ENCODE peak calls at places on chromosomes 7 and 10, in ten cellular contexts. Y is H7; N is kidney glomerular epithelial cell; G is non-pigmented ciliary epithelial cell; F is GM12865; C is CD8-positive, alpha-beta memory T cell; K is activated gamma-delta T cell treated with Interleukin-2 at 50 U/mL for 16 hours; Q is A549; V is DMS79; H is NCI-H1694 treated with DMSO at 0.1 percent for 48 hours. D is an unnamed sample.

GRCh38 chr7:49775065-49775948 is 1.9 kb downstream of the VWC2 start:
- DNase-seq in Y (peak), N (no peak), G (no peak), F (no peak), C (no peak), K (no peak), Q (no peak), V (no peak), H (no peak), D (no peak)

GRCh38 chr10:124091646-124092269 is 1.6 kb downstream of the CHST15 start:
- DNase-seq in Y (peak), N (no peak), G (no peak), F (no peak), C (no peak), K (no peak), Q (no peak), V (no peak), H (no peak), D (no peak)

GRCh38 chr10:77926566-77927342 is at the start of gene DLG5:
- DNase-seq in Y (peak), N (no peak), G (no peak), F (peak), C (peak), K (peak), Q (peak), V (no peak), H (no peak), D (no peak)

GRCh38 chr7:84271550-84271949 is 77.0 kb upstream of the SEMA3A start:
- DNase-seq in Y (no peak), N (peak), G (no peak), F (no peak), C (no peak), K (no peak), Q (no peak), V (no peak), H (no peak), D (no peak)

GRCh38 chr7:124784879-124785818 is 19.6 kb upstream of the GPR37 start:
- DNase-seq in Y (peak), N (peak), G (peak), F (peak), C (no peak), K (no peak), Q (peak), V (no peak), H (peak), D (no peak)

GRCh38 chr7:17481118-17481517 is 182.7 kb downstream of the AHR start:
- DNase-seq in Y (no peak), N (no peak), G (no peak), F (no peak), C (no peak), K (no peak), Q (no peak), V (no peak), H (no peak), D (no peak)

GRCh38 chr7:91355680-91356435 is 91.6 kb downstream of the FZD1 start:
- DNase-seq in Y (peak), N (no peak), G (no peak), F (no peak), C (no peak), K (no peak), Q (no peak), V (no peak), H (no peak), D (no peak)

GRCh38 chr10:45420453-45421192 is 46.6 kb downstream of the ALOX5 start:
- DNase-seq in Y (peak), N (peak), G (peak), F (peak), C (peak), K (peak), Q (no peak), V (peak), H (peak), D (no peak)

GRCh38 chr7:137999496-138000080 is 2.3 kb downstream of the CREB3L2 start:
- DNase-seq in Y (no peak), N (no peak), G (no peak), F (no peak), C (no peak), K (no peak), Q (no peak), V (no peak), H (no peak), D (no peak)

GRCh38 chr7:107593025-107593410 is 13.0 kb downstream of the BCAP29 start:
- DNase-seq in Y (no peak), N (no peak), G (no peak), F (no peak), C (no peak), K (no peak), Q (no peak), V (no peak), H (no peak), D (no peak)

GRCh38 chr10:101266396-101267298 is 37.4 kb upstream of the LBX1 start:
- DNase-seq in Y (peak), N (no peak), G (no peak), F (no peak), C (no peak), K (no peak), Q (no peak), V (no peak), H (no peak), D (no peak)

GRCh38 chr10:69486922-69487730 is 35.9 kb downstream of the TSPAN15 start:
- DNase-seq in Y (no peak), N (peak), G (no peak), F (no peak), C (no peak), K (no peak), Q (no peak), V (peak), H (no peak), D (no peak)

GRCh38 chr7:39507866-39508551 is 58.2 kb upstream of the YAE1 start:
- DNase-seq in Y (no peak), N (no peak), G (no peak), F (peak), C (no peak), K (peak), Q (no peak), V (peak), H (no peak), D (no peak)

GRCh38 chr7:1144269-1144771 is 15.7 kb downstream of the ZFAND2A start:
- DNase-seq in Y (peak), N (peak), G (no peak), F (peak), C (no peak), K (no peak), Q (peak), V (no peak), H (no peak), D (peak)

GRCh38 chr7:4561775-4562174 is 120.3 kb upstream of the FOXK1 start:
- DNase-seq in Y (peak), N (no peak), G (no peak), F (no peak), C (no peak), K (no peak), Q (peak), V (no peak), H (no peak), D (no peak)

GRCh38 chr7:927031-927671 is 27.3 kb downstream of the ADAP1 start:
- DNase-seq in Y (no peak), N (no peak), G (no peak), F (no peak), C (peak), K (peak), Q (no peak), V (no peak), H (no peak), D (no peak)

GRCh38 chr7:6642861-6643640 is 5.9 kb downstream of the ZNF316 start:
- DNase-seq in Y (peak), N (no peak), G (no peak), F (no peak), C (no peak), K (no peak), Q (no peak), V (no peak), H (no peak), D (no peak)

GRCh38 chr7:55121249-55121648 is 102.4 kb downstream of the EGFR start:
- DNase-seq in Y (no peak), N (no peak), G (no peak), F (no peak), C (no peak), K (no peak), Q (no peak), V (no peak), H (no peak), D (no peak)

GRCh38 chr10:45375101-45375500 is 1.1 kb downstream of the ALOX5 start:
- DNase-seq in Y (no peak), N (no peak), G (no peak), F (no peak), C (no peak), K (no peak), Q (no peak), V (no peak), H (no peak), D (no peak)

GRCh38 chr10:62454696-62455451 is 80.7 kb downstream of the ZNF365 start:
- DNase-seq in Y (no peak), N (no peak), G (no peak), F (no peak), C (no peak), K (no peak), Q (peak), V (no peak), H (no peak), D (no peak)

GRCh38 chr7:148697256-148697841 is 1.4 kb upstream of the CUL1 start:
- DNase-seq in Y (no peak), N (no peak), G (no peak), F (peak), C (peak), K (peak), Q (no peak), V (no peak), H (no peak), D (no peak)

GRCh38 chr7:73811760-73812168 is 19.0 kb upstream of the CLDN4 start:
- DNase-seq in Y (peak), N (peak), G (peak), F (peak), C (peak), K (peak), Q (peak), V (no peak), H (peak), D (peak)

GRCh38 chr10:76150139-76150885 is 718.9 kb downstream of the LRMDA start:
- DNase-seq in Y (peak), N (peak), G (no peak), F (no peak), C (no peak), K (no peak), Q (no peak), V (no peak), H (no peak), D (no peak)

GRCh38 chr7:105691692-105692564 is 110.6 kb upstream of the EFCAB10 start:
- DNase-seq in Y (no peak), N (no peak), G (peak), F (peak), C (peak), K (peak), Q (no peak), V (peak), H (peak), D (no peak)

GRCh38 chr7:867406-868188 is 8.8 kb upstream of the GET4 start:
- DNase-seq in Y (no peak), N (no peak), G (no peak), F (no peak), C (no peak), K (no peak), Q (peak), V (no peak), H (no peak), D (no peak)

GRCh38 chr10:28984431-28984830 is 304.4 kb upstream of the LYZL1 start:
- DNase-seq in Y (no peak), N (peak), G (peak), F (peak), C (no peak), K (no peak), Q (peak), V (no peak), H (no peak), D (no peak)